ENCODE peak calls at places on chromosomes 5 and 9, in four cellular contexts. U is tibial nerve, O is mesothelial cell of epicardium, E is endothelial cell of umbilical vein. Q is an unnamed sample.

GRCh38 chr5:168179185-168179584 is 112.3 kb upstream of the WWC1 start:
- DNase-seq in E (no peak), U (no peak), O (no peak), Q (no peak)

GRCh38 chr9:69919461-69920061 is 98.9 kb downstream of the CFAP95 start:
- DNase-seq in U (no peak), E (peak), O (no peak), Q (peak)

GRCh38 chr5:61313960-61314681 is 17.9 kb upstream of the ZSWIM6 start:
- DNase-seq in U (no peak), O (no peak), E (peak), Q (peak)

GRCh38 chr9:33116855-33117254 is 40.4 kb upstream of the SMU1 start:
- DNase-seq in E (no peak), U (no peak), O (no peak), Q (no peak)

GRCh38 chr5:109756543-109757186 is 66.9 kb downstream of the MAN2A1 start:
- DNase-seq in E (no peak), O (no peak), U (no peak), Q (no peak)

GRCh38 chr5:172587061-172587405 is 54.0 kb upstream of the NEURL1B start:
- DNase-seq in E (no peak), U (no peak), O (no peak), Q (no peak)

GRCh38 chr5:4875942-4876341 is 264.2 kb upstream of the ADAMTS16 start:
- DNase-seq in U (no peak), E (no peak), O (no peak), Q (no peak)

GRCh38 chr5:124546643-124547042 is 199.8 kb downstream of the ZNF608 start:
- DNase-seq in O (no peak), U (no peak), E (peak), Q (no peak)

GRCh38 chr5:33379757-33380156 is 61.0 kb upstream of the TARS1 start:
- DNase-seq in O (no peak), U (no peak), E (peak), Q (no peak)

GRCh38 chr9:34253460-34253837 is 74.6 kb downstream of the UBAP1 start:
- DNase-seq in E (no peak), U (no peak), O (no peak), Q (peak)

GRCh38 chr5:117519957-117520500 is 945.4 kb upstream of the SEMA6A start:
- DNase-seq in E (no peak), U (no peak), O (no peak), Q (no peak)

GRCh38 chr9:93043122-93043521 is 15.4 kb upstream of the SUSD3 start:
- DNase-seq in O (no peak), E (no peak), U (no peak), Q (no peak)

GRCh38 chr5:78930742-78931141 is 54.4 kb downstream of the ARSB start:
- DNase-seq in O (no peak), U (no peak), E (no peak), Q (no peak)

GRCh38 chr9:132946624-132947295 is 2.3 kb upstream of the TSC1 start:
- DNase-seq in E (no peak), U (no peak), O (no peak), Q (peak)

GRCh38 chr9:81097167-81097566 is 592.2 kb downstream of the TLE1 start:
- DNase-seq in E (no peak), U (no peak), O (no peak), Q (no peak)

GRCh38 chr9:123216387-123216786 is 52.0 kb downstream of the STRBP start:
- DNase-seq in O (no peak), U (no peak), E (peak), Q (no peak)

GRCh38 chr5:543755-544674 is 19.8 kb upstream of the SLC9A3 start:
- DNase-seq in U (peak), E (no peak), O (peak), Q (no peak)

GRCh38 chr9:70479880-70480291 is 65.4 kb upstream of the KLF9 start:
- DNase-seq in O (no peak), E (no peak), U (no peak), Q (no peak)

GRCh38 chr9:131875828-131876485 is 136.1 kb upstream of the RAPGEF1 start:
- DNase-seq in E (no peak), O (no peak), U (no peak), Q (peak)

GRCh38 chr9:14315754-14316573 is 2.0 kb upstream of the NFIB start:
- DNase-seq in E (peak), U (no peak), O (peak), Q (no peak)

GRCh38 chr5:37212096-37212495 is 37.1 kb downstream of the CPLANE1 start:
- DNase-seq in O (no peak), U (no peak), E (no peak), Q (no peak)
- TF ChIP-seq CTCF in O (no peak), U (no peak), E (no peak), Q (no peak)

GRCh38 chr5:158725223-158725825 is 374.4 kb downstream of the EBF1 start:
- DNase-seq in O (no peak), E (no peak), U (no peak), Q (no peak)
- TF ChIP-seq CTCF in O (no peak), E (no peak), U (no peak), Q (no peak)

GRCh38 chr5:83720805-83721431 is at the start of gene HAPLN1:
- DNase-seq in E (no peak), O (no peak), U (no peak), Q (no peak)

GRCh38 chr5:83724001-83724400 is 3.3 kb upstream of the HAPLN1 start:
- DNase-seq in E (no peak), U (no peak), O (no peak), Q (no peak)

GRCh38 chr5:83718936-83719495 is 1.6 kb downstream of the HAPLN1 start:
- DNase-seq in O (no peak), E (no peak), U (no peak), Q (no peak)

GRCh38 chr5:83724915-83725314 is 4.3 kb upstream of the HAPLN1 start:
- DNase-seq in E (peak), U (no peak), O (no peak), Q (no peak)

GRCh38 chr5:83721878-83722779 is 1.5 kb upstream of the HAPLN1 start:
- DNase-seq in U (peak), O (peak), E (peak), Q (peak)
- TF ChIP-seq CTCF in U (peak), O (no peak), E (peak), Q (peak)

DNA sequence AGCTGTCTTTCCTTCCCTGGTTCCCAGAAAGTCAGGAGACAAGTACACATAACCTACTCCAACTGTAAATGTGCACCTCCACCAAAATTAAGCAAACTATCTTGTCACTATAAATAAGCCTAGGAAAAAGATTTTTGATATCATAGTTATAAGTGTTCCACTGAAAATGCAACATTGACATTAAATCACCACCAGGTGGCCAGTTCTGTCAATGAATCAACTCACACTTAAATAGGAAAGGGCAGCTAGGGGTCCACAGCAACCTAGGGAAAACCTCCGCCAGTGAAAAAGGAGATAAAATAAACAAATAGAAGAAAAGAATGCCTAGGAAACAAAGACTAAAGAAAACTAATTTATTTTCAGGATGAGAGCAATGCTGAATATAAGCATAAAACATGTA is 243.0 kb upstream of the PTPRD start:
- DNase-seq in O (no peak), E (peak), U (no peak), Q (no peak)
- TF ChIP-seq CTCF in O (peak), E (peak), U (no peak), Q (peak)

GRCh38 chr9:114382951-114383865 is 4.6 kb downstream of the AKNA start:
- DNase-seq in E (no peak), O (no peak), U (no peak), Q (peak)
- TF ChIP-seq CTCF in E (no peak), O (no peak), U (no peak), Q (peak)

GRCh38 chr5:52119768-52120167 is 667.9 kb upstream of the ITGA1 start:
- DNase-seq in U (no peak), E (no peak), O (no peak), Q (no peak)
- TF ChIP-seq CTCF in U (no peak), E (no peak), O (no peak), Q (no peak)

GRCh38 chr9:98121096-98121495 is 2.1 kb upstream of the TRIM14 start:
- DNase-seq in O (no peak), U (no peak), E (peak), Q (no peak)

GRCh38 chr9:98120476-98120875 is 1.5 kb upstream of the TRIM14 start:
- DNase-seq in O (no peak), E (no peak), U (no peak), Q (no peak)

GRCh38 chr9:98124637-98125426 is 5.8 kb upstream of the TRIM14 start:
- DNase-seq in O (no peak), U (no peak), E (no peak), Q (no peak)

GRCh38 chr9:98117984-98118639 is 910 bp downstream of the TRIM14 start:
- DNase-seq in O (no peak), U (no peak), E (no peak), Q (peak)

DNA sequence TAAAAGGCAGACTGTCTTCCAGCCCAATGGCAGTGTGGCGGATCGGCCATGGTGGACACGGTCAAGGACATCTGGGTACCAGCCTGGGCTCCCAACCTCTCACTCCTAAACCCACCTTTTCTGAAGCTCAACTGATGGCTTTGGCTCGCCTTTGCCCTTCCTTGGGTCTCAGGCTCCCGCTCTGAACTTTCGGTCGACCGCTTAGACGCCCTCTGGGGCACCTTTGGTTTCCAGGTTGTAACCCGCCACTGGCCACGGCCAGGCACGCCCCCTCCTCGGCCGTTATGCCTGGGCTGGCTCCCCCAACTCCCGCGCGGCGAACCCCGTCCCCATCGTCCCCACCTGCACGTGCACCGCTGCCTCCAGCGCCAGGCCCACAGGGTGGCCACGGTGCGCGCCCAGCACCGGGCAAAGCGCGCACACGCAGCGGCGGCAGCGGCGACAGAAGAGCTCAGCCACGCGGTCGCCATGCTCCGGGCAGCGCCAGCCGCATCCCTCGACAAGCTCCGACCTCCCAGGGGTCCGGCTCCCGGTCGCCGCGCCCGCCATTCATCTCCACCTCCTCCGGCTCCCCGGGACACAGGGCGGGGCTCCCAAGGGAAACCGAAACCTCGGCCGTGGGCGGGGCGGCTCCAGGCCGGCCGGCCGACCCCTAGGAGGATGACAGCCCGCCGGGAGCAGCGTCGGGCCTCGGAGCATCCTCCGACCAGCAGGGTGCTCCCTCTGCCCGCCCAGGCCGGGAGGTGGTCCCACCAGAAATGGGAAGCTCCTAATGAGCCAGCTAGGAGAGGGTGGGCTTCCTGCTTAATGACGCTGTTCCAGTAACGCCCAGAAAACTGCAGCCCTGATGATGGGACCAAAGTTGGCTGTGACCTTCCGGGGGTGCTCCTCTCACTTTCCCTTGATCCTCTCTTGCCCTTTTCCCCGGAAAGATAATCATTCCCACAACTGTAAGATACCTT is at the start of gene TRIM14:
- DNase-seq in O (peak), E (peak), U (no peak), Q (peak)
- TF ChIP-seq CTCF in O (no peak), E (no peak), U (no peak), Q (peak)

GRCh38 chr5:132530946-132531345 is 12.4 kb downstream of the IL5 start:
- DNase-seq in O (no peak), U (no peak), E (no peak), Q (no peak)

GRCh38 chr5:132525299-132525724 is 18.0 kb downstream of the IL5 start:
- DNase-seq in E (no peak), U (no peak), O (no peak), Q (no peak)

GRCh38 chr5:132526290-132526973 is 16.9 kb downstream of the IL5 start:
- DNase-seq in E (peak), U (peak), O (no peak), Q (peak)

GRCh38 chr5:132528866-132529634 is 14.3 kb downstream of the IL5 start:
- DNase-seq in U (no peak), E (peak), O (no peak), Q (no peak)

DNA sequence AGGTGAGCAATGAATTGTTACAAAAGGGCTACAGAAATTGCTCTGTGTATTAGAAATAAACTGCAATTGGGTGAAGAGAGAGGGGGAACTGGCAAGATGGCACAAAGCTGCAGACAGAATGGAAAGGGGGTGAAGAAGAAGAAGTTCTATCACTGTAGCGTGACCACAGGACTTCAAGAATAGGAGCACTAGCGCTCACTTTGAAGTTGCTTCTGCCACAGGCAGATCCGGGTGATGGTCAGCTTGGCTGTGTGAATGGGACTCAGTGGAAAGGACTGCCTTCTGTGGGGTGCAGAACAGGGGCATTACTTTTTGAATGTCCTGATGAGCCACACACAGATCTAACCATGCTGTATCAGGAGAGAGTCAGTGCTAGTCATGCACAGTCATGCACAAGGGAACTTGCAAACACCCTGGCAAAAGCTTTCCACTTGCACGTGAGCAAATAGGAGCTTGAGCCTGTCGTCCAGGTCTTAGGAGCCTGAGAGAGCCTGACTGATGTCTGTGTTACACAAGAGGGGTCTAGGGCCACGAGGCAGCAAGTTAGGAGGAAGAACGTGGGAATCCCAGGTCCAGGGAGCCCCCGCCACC is 16.3 kb downstream of the IL5 start:
- DNase-seq in U (no peak), O (no peak), E (no peak), Q (peak)
- TF ChIP-seq CTCF in U (no peak), O (peak), E (no peak), Q (peak)

Q was measured in HFFc6.